ENCODE peak calls at places on chromosomes 13 and 19, in ten cellular contexts. One of them, this sample, is unnamed.

GRCh38 chr13:75600371-75600770 is 35.8 kb upstream of the LMO7 start:
- DNase-seq in transverse colon: no peak
- DNase-seq in Peyer's patch: no peak
- DNase-seq in A549: no peak
- DNase-seq in spleen: no peak
- DNase-seq in tibial nerve: no peak
- DNase-seq in body of pancreas: no peak
- DNase-seq in heart left ventricle: no peak
- DNase-seq in testis: no peak
- DNase-seq in right lobe of liver: no peak
- DNase-seq in this sample: no peak

GRCh38 chr19:5953680-5954213 is 24.2 kb downstream of the RANBP3 start:
- DNase-seq in spleen: no peak
- DNase-seq in A549: no peak
- DNase-seq in transverse colon: no peak
- DNase-seq in tibial nerve: no peak
- DNase-seq in right lobe of liver: no peak
- DNase-seq in Peyer's patch: no peak
- DNase-seq in heart left ventricle: no peak
- DNase-seq in body of pancreas: no peak
- DNase-seq in testis: no peak
- DNase-seq in this sample: no peak

GRCh38 chr13:30580852-30581502 is 36.7 kb upstream of the USPL1 start:
- DNase-seq in tibial nerve: no peak
- DNase-seq in testis: no peak
- DNase-seq in body of pancreas: peak
- DNase-seq in right lobe of liver: no peak
- DNase-seq in spleen: no peak
- DNase-seq in Peyer's patch: no peak
- DNase-seq in transverse colon: no peak
- DNase-seq in A549: no peak
- DNase-seq in heart left ventricle: no peak
- DNase-seq in this sample: no peak

GRCh38 chr19:45306522-45307027 is 16.1 kb downstream of the CKM start:
- DNase-seq in heart left ventricle: no peak
- DNase-seq in testis: no peak
- DNase-seq in transverse colon: no peak
- DNase-seq in A549: no peak
- DNase-seq in right lobe of liver: no peak
- DNase-seq in Peyer's patch: no peak
- DNase-seq in body of pancreas: no peak
- DNase-seq in spleen: no peak
- DNase-seq in tibial nerve: no peak
- DNase-seq in this sample: no peak

GRCh38 chr19:18657590-18658365 is 20.9 kb downstream of the KLHL26 start:
- DNase-seq in A549: no peak
- DNase-seq in heart left ventricle: peak
- DNase-seq in Peyer's patch: no peak
- DNase-seq in body of pancreas: peak
- DNase-seq in tibial nerve: peak
- DNase-seq in testis: peak
- DNase-seq in transverse colon: no peak
- DNase-seq in spleen: no peak
- DNase-seq in right lobe of liver: no peak
- DNase-seq in this sample: no peak

GRCh38 chr19:1353144-1353543 is 30.6 kb upstream of the NDUFS7 start:
- DNase-seq in tibial nerve: no peak
- DNase-seq in spleen: no peak
- DNase-seq in right lobe of liver: no peak
- DNase-seq in transverse colon: no peak
- DNase-seq in body of pancreas: no peak
- DNase-seq in A549: no peak
- DNase-seq in heart left ventricle: no peak
- DNase-seq in Peyer's patch: no peak
- DNase-seq in testis: no peak
- DNase-seq in this sample: no peak

GRCh38 chr13:26682606-26683005 is 78.0 kb downstream of the GPR12 start:
- DNase-seq in tibial nerve: no peak
- DNase-seq in A549: no peak
- DNase-seq in testis: no peak
- DNase-seq in spleen: no peak
- DNase-seq in right lobe of liver: no peak
- DNase-seq in body of pancreas: no peak
- DNase-seq in heart left ventricle: no peak
- DNase-seq in transverse colon: no peak
- DNase-seq in Peyer's patch: no peak
- DNase-seq in this sample: no peak

GRCh38 chr19:41194157-41194552 is 1.1 kb downstream of the CYP2S1 start:
- DNase-seq in transverse colon: no peak
- DNase-seq in Peyer's patch: no peak
- DNase-seq in A549: no peak
- DNase-seq in body of pancreas: peak
- DNase-seq in spleen: no peak
- DNase-seq in tibial nerve: no peak
- DNase-seq in right lobe of liver: no peak
- DNase-seq in heart left ventricle: peak
- DNase-seq in testis: no peak
- DNase-seq in this sample: no peak

GRCh38 chr13:113612626-113613025 is 28.1 kb downstream of the TFDP1 start:
- DNase-seq in tibial nerve: no peak
- DNase-seq in Peyer's patch: no peak
- DNase-seq in A549: no peak
- DNase-seq in spleen: no peak
- DNase-seq in testis: no peak
- DNase-seq in body of pancreas: no peak
- DNase-seq in right lobe of liver: no peak
- DNase-seq in heart left ventricle: no peak
- DNase-seq in transverse colon: no peak
- DNase-seq in this sample: no peak

GRCh38 chr19:15173746-15174404 is 26.9 kb downstream of the NOTCH3 start:
- DNase-seq in testis: no peak
- DNase-seq in right lobe of liver: no peak
- DNase-seq in body of pancreas: no peak
- DNase-seq in spleen: no peak
- DNase-seq in Peyer's patch: no peak
- DNase-seq in A549: no peak
- DNase-seq in tibial nerve: no peak
- DNase-seq in transverse colon: no peak
- DNase-seq in heart left ventricle: no peak
- DNase-seq in this sample: no peak

GRCh38 chr19:926595-927043 is 784 bp downstream of the ARID3A start:
- DNase-seq in testis: no peak
- DNase-seq in spleen: peak
- DNase-seq in body of pancreas: peak
- DNase-seq in A549: no peak
- DNase-seq in heart left ventricle: peak
- DNase-seq in transverse colon: peak
- DNase-seq in Peyer's patch: no peak
- DNase-seq in right lobe of liver: peak
- DNase-seq in tibial nerve: no peak
- DNase-seq in this sample: no peak

GRCh38 chr19:29484876-29485275 is 40.9 kb upstream of the VSTM2B start:
- DNase-seq in Peyer's patch: no peak
- DNase-seq in body of pancreas: no peak
- DNase-seq in A549: no peak
- DNase-seq in heart left ventricle: no peak
- DNase-seq in testis: no peak
- DNase-seq in right lobe of liver: no peak
- DNase-seq in transverse colon: no peak
- DNase-seq in spleen: no peak
- DNase-seq in tibial nerve: no peak
- DNase-seq in this sample: no peak

GRCh38 chr19:13466697-13467096 is 39.6 kb downstream of the CACNA1A start:
- DNase-seq in tibial nerve: no peak
- DNase-seq in spleen: no peak
- DNase-seq in body of pancreas: no peak
- DNase-seq in transverse colon: no peak
- DNase-seq in testis: no peak
- DNase-seq in right lobe of liver: no peak
- DNase-seq in heart left ventricle: no peak
- DNase-seq in Peyer's patch: no peak
- DNase-seq in A549: no peak
- DNase-seq in this sample: no peak

GRCh38 chr13:102091231-102091630 is 310.6 kb downstream of the FGF14 start:
- DNase-seq in body of pancreas: no peak
- DNase-seq in Peyer's patch: no peak
- DNase-seq in transverse colon: no peak
- DNase-seq in right lobe of liver: no peak
- DNase-seq in spleen: no peak
- DNase-seq in testis: no peak
- DNase-seq in tibial nerve: no peak
- DNase-seq in A549: no peak
- DNase-seq in heart left ventricle: no peak
- DNase-seq in this sample: no peak

GRCh38 chr19:7888145-7888825 is at the start of gene LRRC8E:
- DNase-seq in right lobe of liver: peak
- DNase-seq in tibial nerve: no peak
- DNase-seq in heart left ventricle: no peak
- DNase-seq in testis: no peak
- DNase-seq in transverse colon: peak
- DNase-seq in body of pancreas: peak
- DNase-seq in spleen: no peak
- DNase-seq in A549: peak
- DNase-seq in Peyer's patch: peak
- DNase-seq in this sample: peak

GRCh38 chr19:899363-900301 is 6.3 kb downstream of the RNU6-9 start:
- DNase-seq in tibial nerve: no peak
- DNase-seq in transverse colon: no peak
- DNase-seq in testis: no peak
- DNase-seq in body of pancreas: no peak
- DNase-seq in spleen: no peak
- DNase-seq in A549: no peak
- DNase-seq in right lobe of liver: no peak
- DNase-seq in heart left ventricle: no peak
- DNase-seq in Peyer's patch: no peak
- DNase-seq in this sample: no peak

GRCh38 chr19:4066682-4067395 is at the start of gene ZBTB7A:
- DNase-seq in body of pancreas: peak
- DNase-seq in right lobe of liver: peak
- DNase-seq in testis: peak
- DNase-seq in spleen: peak
- DNase-seq in Peyer's patch: peak
- DNase-seq in transverse colon: peak
- DNase-seq in A549: peak
- DNase-seq in tibial nerve: peak
- DNase-seq in heart left ventricle: peak
- DNase-seq in this sample: peak
- TF ChIP-seq POLR2A in body of pancreas: no peak
- TF ChIP-seq POLR2A in right lobe of liver: peak
- TF ChIP-seq POLR2A in testis: no peak
- TF ChIP-seq POLR2A in spleen: no peak
- TF ChIP-seq POLR2A in Peyer's patch: peak
- TF ChIP-seq POLR2A in transverse colon: peak
- TF ChIP-seq POLR2A in A549: peak
- TF ChIP-seq POLR2A in tibial nerve: no peak
- TF ChIP-seq POLR2A in heart left ventricle: peak
- TF ChIP-seq POLR2A in this sample: no peak

DNA sequence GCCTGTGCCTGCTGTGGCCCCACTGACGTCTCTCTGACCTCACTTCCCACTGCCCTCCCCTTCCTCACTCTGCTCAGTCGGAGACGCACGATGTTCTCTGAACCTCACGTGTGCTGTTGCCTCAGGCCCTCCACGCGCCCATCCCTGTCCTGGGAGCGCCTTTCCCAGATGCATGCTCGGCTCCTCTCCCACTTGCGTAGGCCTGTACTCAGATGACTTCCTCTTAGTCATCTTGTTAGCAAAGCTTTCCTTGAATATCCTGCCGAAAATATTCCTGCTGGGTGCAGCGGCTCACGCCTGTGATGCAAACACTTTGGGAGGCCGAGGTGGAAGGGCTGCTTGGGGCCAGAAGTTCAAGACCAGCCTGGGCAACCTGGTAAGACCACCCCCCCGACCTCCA is 9.3 kb upstream of the SYT5 start:
- DNase-seq in heart left ventricle: peak
- DNase-seq in testis: no peak
- DNase-seq in Peyer's patch: no peak
- DNase-seq in transverse colon: peak
- DNase-seq in right lobe of liver: peak
- DNase-seq in body of pancreas: peak
- DNase-seq in A549: peak
- DNase-seq in spleen: no peak
- DNase-seq in tibial nerve: no peak
- DNase-seq in this sample: peak
- TF ChIP-seq POLR2A in heart left ventricle: no peak
- TF ChIP-seq POLR2A in testis: no peak
- TF ChIP-seq POLR2A in Peyer's patch: no peak
- TF ChIP-seq POLR2A in transverse colon: no peak
- TF ChIP-seq POLR2A in right lobe of liver: no peak
- TF ChIP-seq POLR2A in body of pancreas: no peak
- TF ChIP-seq POLR2A in A549: peak
- TF ChIP-seq POLR2A in spleen: no peak
- TF ChIP-seq POLR2A in tibial nerve: no peak
- TF ChIP-seq POLR2A in this sample: no peak

DNA sequence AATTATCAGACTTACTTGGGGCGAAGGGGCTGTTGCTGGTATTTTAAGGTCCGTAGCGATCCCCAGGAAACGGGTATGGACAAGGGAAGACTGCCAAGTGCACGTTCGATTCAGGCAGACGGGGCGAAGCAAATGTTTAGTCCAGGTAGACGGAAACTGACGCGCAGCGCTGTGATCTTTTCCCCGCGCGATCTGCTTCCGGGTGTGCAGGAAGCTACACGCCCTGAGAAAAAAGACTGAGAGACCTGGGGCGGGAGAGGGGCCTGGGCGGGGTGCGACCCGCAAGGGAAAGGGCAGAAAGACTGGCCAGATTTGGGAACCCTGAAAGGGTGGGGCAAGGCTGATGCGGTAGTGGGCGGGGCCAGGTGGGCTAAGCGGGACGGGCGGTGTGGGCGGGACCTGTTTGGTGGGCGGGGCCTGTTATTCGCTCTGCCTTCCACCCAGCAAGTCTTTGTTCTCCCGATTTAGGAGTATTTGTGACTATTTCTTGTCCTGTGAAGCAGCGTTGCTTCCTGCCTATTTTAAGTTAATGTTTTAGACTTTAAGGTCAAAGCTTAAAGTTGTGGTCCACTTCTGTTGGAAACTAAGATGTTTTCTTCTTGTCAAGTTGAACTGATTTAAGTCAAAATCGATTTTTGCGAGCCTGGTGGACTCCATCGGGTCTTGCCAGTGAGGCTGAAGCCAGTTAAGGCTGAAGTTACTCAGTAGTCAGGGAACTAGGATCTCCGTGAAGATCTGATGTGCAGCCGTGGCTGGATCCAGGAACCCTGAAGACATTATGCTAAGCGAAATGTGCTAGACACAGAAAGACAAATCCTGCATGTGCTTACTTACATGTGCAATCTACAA is at the start of gene ZNF836:
- DNase-seq in transverse colon: peak
- DNase-seq in Peyer's patch: peak
- DNase-seq in right lobe of liver: peak
- DNase-seq in heart left ventricle: peak
- DNase-seq in body of pancreas: peak
- DNase-seq in tibial nerve: peak
- DNase-seq in A549: peak
- DNase-seq in testis: peak
- DNase-seq in spleen: peak
- DNase-seq in this sample: peak
- TF ChIP-seq POLR2A in transverse colon: peak
- TF ChIP-seq POLR2A in Peyer's patch: no peak
- TF ChIP-seq POLR2A in right lobe of liver: no peak
- TF ChIP-seq POLR2A in heart left ventricle: no peak
- TF ChIP-seq POLR2A in body of pancreas: peak
- TF ChIP-seq POLR2A in tibial nerve: no peak
- TF ChIP-seq POLR2A in A549: no peak
- TF ChIP-seq POLR2A in testis: no peak
- TF ChIP-seq POLR2A in spleen: no peak
- TF ChIP-seq POLR2A in this sample: no peak

GRCh38 chr13:96053003-96053703 is at the start of gene UGGT2:
- DNase-seq in spleen: peak
- DNase-seq in A549: peak
- DNase-seq in right lobe of liver: peak
- DNase-seq in body of pancreas: peak
- DNase-seq in testis: peak
- DNase-seq in tibial nerve: peak
- DNase-seq in transverse colon: peak
- DNase-seq in heart left ventricle: peak
- DNase-seq in Peyer's patch: peak
- DNase-seq in this sample: peak
- TF ChIP-seq POLR2A in spleen: peak
- TF ChIP-seq POLR2A in A549: peak
- TF ChIP-seq POLR2A in right lobe of liver: peak
- TF ChIP-seq POLR2A in body of pancreas: peak
- TF ChIP-seq POLR2A in testis: peak
- TF ChIP-seq POLR2A in tibial nerve: no peak
- TF ChIP-seq POLR2A in transverse colon: peak
- TF ChIP-seq POLR2A in heart left ventricle: peak
- TF ChIP-seq POLR2A in Peyer's patch: peak
- TF ChIP-seq POLR2A in this sample: no peak